ENCODE peak calls at places on chromosomes 4 and X, in seven cellular contexts. M, C, U, X, O, S and J are unnamed samples.

GRCh38 chr4:71616168-71616811 is 167.6 kb downstream of the GC start:
- DNase-seq in M (no peak), C (no peak), U (no peak), X (no peak), O (no peak), S (no peak), J (no peak)

GRCh38 chr4:17717301-17717700 is 64.1 kb downstream of the FAM184B start:
- DNase-seq in M (no peak), C (no peak), U (no peak), X (no peak), O (no peak), S (no peak), J (no peak)

GRCh38 chrX:44873415-44874270 is 655 bp downstream of the KDM6A start:
- DNase-seq in M (no peak), C (peak), U (peak), X (peak), O (peak), S (peak), J (peak)

GRCh38 chrX:10447577-10448214 is 172.7 kb downstream of the MID1 start:
- DNase-seq in M (peak), C (peak), U (no peak), X (no peak), O (no peak), S (peak), J (peak)

GRCh38 chrX:105315301-105315700 is 94.8 kb upstream of the TEX13A start:
- DNase-seq in M (peak), C (peak), U (no peak), X (no peak), O (no peak), S (peak), J (no peak)

GRCh38 chr4:150212927-150213326 is 134.7 kb downstream of the DCLK2 start:
- DNase-seq in M (peak), C (peak), U (no peak), X (no peak), O (no peak), S (peak), J (no peak)

GRCh38 chr4:41360214-41360910 is 103.6 kb downstream of the UCHL1 start:
- DNase-seq in M (no peak), C (peak), U (no peak), X (peak), O (peak), S (peak), J (peak)

GRCh38 chr4:11545651-11546050 is 117.0 kb upstream of the HS3ST1 start:
- DNase-seq in M (no peak), C (no peak), U (no peak), X (no peak), O (no peak), S (no peak), J (no peak)

GRCh38 chrX:41198410-41198809 is 113.2 kb downstream of the USP9X start:
- DNase-seq in M (peak), C (peak), U (no peak), X (no peak), O (no peak), S (peak), J (peak)

GRCh38 chrX:23756165-23756564 is 13.1 kb upstream of the ACOT9 start:
- DNase-seq in M (peak), C (peak), U (peak), X (peak), O (no peak), S (peak), J (peak)

GRCh38 chr4:84495448-84496221 is 3.5 kb downstream of the NKX6-1 start:
- DNase-seq in M (no peak), C (no peak), U (no peak), X (no peak), O (no peak), S (no peak), J (no peak)

GRCh38 chr4:153566751-153567150 is 100.6 kb downstream of the TMEM131L start:
- DNase-seq in M (no peak), C (no peak), U (no peak), X (peak), O (no peak), S (no peak), J (no peak)

GRCh38 chr4:175772170-175772685 is 39.8 kb downstream of the GPM6A start:
- DNase-seq in M (no peak), C (no peak), U (no peak), X (no peak), O (no peak), S (no peak), J (no peak)

GRCh38 chrX:10401239-10401638 is 219.1 kb downstream of the MID1 start:
- DNase-seq in M (peak), C (no peak), U (no peak), X (no peak), O (no peak), S (peak), J (no peak)

GRCh38 chr4:22003878-22004277 is 55.3 kb upstream of the KCNIP4 start:
- DNase-seq in M (no peak), C (no peak), U (no peak), X (no peak), O (no peak), S (no peak), J (no peak)

GRCh38 chrX:130555341-130555740 is 153.6 kb downstream of the RBMX2 start:
- DNase-seq in M (no peak), C (no peak), U (no peak), X (no peak), O (no peak), S (no peak), J (no peak)

GRCh38 chrX:46710425-46710824 is 48.5 kb downstream of the SLC9A7 start:
- DNase-seq in M (peak), C (peak), U (no peak), X (no peak), O (no peak), S (peak), J (peak)

GRCh38 chrX:36950495-36951253 is 57.5 kb upstream of the FAM47C start:
- DNase-seq in M (no peak), C (no peak), U (no peak), X (no peak), O (no peak), S (no peak), J (no peak)

GRCh38 chr4:80921441-80921840 is 109.1 kb upstream of the BMP3 start:
- DNase-seq in M (no peak), C (no peak), U (no peak), X (no peak), O (no peak), S (peak), J (no peak)

GRCh38 chr4:94334962-94335361 is 7.7 kb downstream of the HPGDS start:
- DNase-seq in M (no peak), C (peak), U (no peak), X (no peak), O (no peak), S (peak), J (no peak)

GRCh38 chr4:87677731-87678130 is 27.7 kb downstream of the DMP1 start:
- DNase-seq in M (no peak), C (no peak), U (no peak), X (no peak), O (no peak), S (no peak), J (no peak)

GRCh38 chr4:159220353-159220752 is 117.5 kb downstream of the RAPGEF2 start:
- DNase-seq in M (no peak), C (no peak), U (no peak), X (no peak), O (no peak), S (no peak), J (no peak)

GRCh38 chr4:54737421-54737820 is 79.7 kb downstream of the KIT start:
- DNase-seq in M (no peak), C (no peak), U (no peak), X (no peak), O (no peak), S (no peak), J (no peak)

GRCh38 chr4:85514117-85514516 is 39.2 kb downstream of the ARHGAP24 start:
- DNase-seq in M (no peak), C (no peak), U (no peak), X (no peak), O (no peak), S (no peak), J (no peak)

GRCh38 chr4:56326363-56326762 is 60.9 kb downstream of the AASDH start:
- DNase-seq in M (peak), C (peak), U (no peak), X (no peak), O (no peak), S (peak), J (no peak)

GRCh38 chr4:5385741-5386251 is 322.6 kb downstream of the EVC2 start:
- DNase-seq in M (no peak), C (no peak), U (no peak), X (peak), O (no peak), S (no peak), J (no peak)

GRCh38 chr4:129218897-129219296 is 122.9 kb downstream of the C4orf33 start:
- DNase-seq in M (peak), C (no peak), U (no peak), X (no peak), O (no peak), S (no peak), J (no peak)

GRCh38 chr4:78609580-78609979 is 58.0 kb downstream of the ANXA3 start:
- DNase-seq in M (no peak), C (no peak), U (no peak), X (no peak), O (no peak), S (no peak), J (no peak)

GRCh38 chr4:38924266-38924827 is 56.7 kb downstream of the FAM114A1 start:
- DNase-seq in M (no peak), C (no peak), U (no peak), X (no peak), O (no peak), S (no peak), J (no peak)

GRCh38 chr4:124938836-124939235 is 226.3 kb upstream of the ANKRD50 start:
- DNase-seq in M (no peak), C (no peak), U (no peak), X (no peak), O (no peak), S (no peak), J (no peak)

GRCh38 chr4:727576-727975 is 21.9 kb downstream of the PCGF3 start:
- DNase-seq in M (no peak), C (no peak), U (no peak), X (no peak), O (no peak), S (no peak), J (no peak)

GRCh38 chr4:55887594-55887993 is 34.1 kb downstream of the EXOC1 start:
- DNase-seq in M (no peak), C (no peak), U (no peak), X (no peak), O (no peak), S (no peak), J (no peak)

GRCh38 chrX:136204571-136204970 is 46.6 kb downstream of the MAP7D3 start:
- DNase-seq in M (peak), C (peak), U (no peak), X (peak), O (peak), S (peak), J (peak)

GRCh38 chrX:147498796-147499195 is 412.9 kb upstream of the FMR1 start:
- DNase-seq in M (no peak), C (no peak), U (no peak), X (no peak), O (no peak), S (no peak), J (no peak)

GRCh38 chr4:174999407-174999806 is 81.2 kb downstream of the ADAM29 start:
- DNase-seq in M (peak), C (peak), U (no peak), X (no peak), O (no peak), S (peak), J (no peak)

GRCh38 chr4:159201168-159201567 is 98.3 kb downstream of the RAPGEF2 start:
- DNase-seq in M (no peak), C (no peak), U (no peak), X (no peak), O (no peak), S (no peak), J (no peak)

GRCh38 chrX:70755850-70756249 is 152.7 kb downstream of the TEX11 start:
- DNase-seq in M (no peak), C (no peak), U (no peak), X (no peak), O (no peak), S (no peak), J (no peak)

GRCh38 chrX:39946822-39947221 is 150.9 kb downstream of the BCOR start:
- DNase-seq in M (peak), C (peak), U (no peak), X (no peak), O (no peak), S (peak), J (peak)

GRCh38 chr4:78309352-78309751 is 242.2 kb upstream of the ANXA3 start:
- DNase-seq in M (no peak), C (no peak), U (no peak), X (no peak), O (no peak), S (no peak), J (no peak)

DNA sequence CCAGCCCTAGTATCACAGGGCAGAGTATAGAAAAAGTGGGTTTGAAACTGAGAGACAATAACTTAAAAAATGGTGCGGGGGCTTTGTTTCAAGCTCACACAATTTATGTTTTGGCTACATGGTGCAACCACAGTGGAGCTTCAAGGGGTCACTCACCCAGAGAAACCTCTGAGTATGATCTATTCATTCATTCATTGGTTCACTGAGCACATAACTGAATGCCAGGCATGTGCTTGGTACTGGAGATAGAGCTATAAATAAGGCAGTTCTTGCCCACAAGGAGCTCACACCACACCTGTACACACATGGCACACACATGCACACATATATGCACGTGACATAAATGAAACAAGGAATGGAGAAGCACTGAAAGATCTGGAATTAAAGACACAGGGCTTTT is 171.4 kb downstream of the NHS start:
- DNase-seq in M (no peak), C (no peak), U (no peak), X (no peak), O (no peak), S (no peak), J (no peak)
- TF ChIP-seq CTCF in M (no peak), C (no peak), U (no peak), X (no peak), O (no peak), S (no peak), J (no peak)

GRCh38 chr4:7839856-7840255 is 99.8 kb downstream of the AFAP1 start:
- DNase-seq in M (peak), C (no peak), U (no peak), X (no peak), O (no peak), S (peak), J (no peak)
- TF ChIP-seq CTCF in M (no peak), C (no peak), U (no peak), X (no peak), O (no peak), S (no peak), J (no peak)

GRCh38 chr4:110953898-110954297 is 331.0 kb upstream of the PITX2 start:
- DNase-seq in M (no peak), C (no peak), U (no peak), X (no peak), O (no peak), S (no peak), J (no peak)

GRCh38 chr4:110955748-110956147 is 332.9 kb upstream of the PITX2 start:
- DNase-seq in M (no peak), C (no peak), U (no peak), X (no peak), O (no peak), S (no peak), J (no peak)

GRCh38 chr4:110963621-110964020 is 340.7 kb upstream of the PITX2 start:
- DNase-seq in M (no peak), C (no peak), U (no peak), X (no peak), O (no peak), S (no peak), J (no peak)

GRCh38 chr4:110962616-110963015 is 339.7 kb upstream of the PITX2 start:
- DNase-seq in M (no peak), C (no peak), U (no peak), X (no peak), O (no peak), S (no peak), J (no peak)

GRCh38 chr4:110959041-110959643 is 336.3 kb upstream of the PITX2 start:
- DNase-seq in M (peak), C (no peak), U (no peak), X (no peak), O (no peak), S (peak), J (no peak)
- TF ChIP-seq CTCF in M (no peak), C (peak), U (peak), X (peak), O (no peak), S (no peak), J (no peak)

GRCh38 chrX:57329008-57329407 is 42.5 kb downstream of the FAAH2 start:
- DNase-seq in M (peak), C (no peak), U (no peak), X (no peak), O (no peak), S (peak), J (no peak)
- TF ChIP-seq CTCF in M (peak), C (no peak), U (no peak), X (no peak), O (no peak), S (no peak), J (no peak)

DNA sequence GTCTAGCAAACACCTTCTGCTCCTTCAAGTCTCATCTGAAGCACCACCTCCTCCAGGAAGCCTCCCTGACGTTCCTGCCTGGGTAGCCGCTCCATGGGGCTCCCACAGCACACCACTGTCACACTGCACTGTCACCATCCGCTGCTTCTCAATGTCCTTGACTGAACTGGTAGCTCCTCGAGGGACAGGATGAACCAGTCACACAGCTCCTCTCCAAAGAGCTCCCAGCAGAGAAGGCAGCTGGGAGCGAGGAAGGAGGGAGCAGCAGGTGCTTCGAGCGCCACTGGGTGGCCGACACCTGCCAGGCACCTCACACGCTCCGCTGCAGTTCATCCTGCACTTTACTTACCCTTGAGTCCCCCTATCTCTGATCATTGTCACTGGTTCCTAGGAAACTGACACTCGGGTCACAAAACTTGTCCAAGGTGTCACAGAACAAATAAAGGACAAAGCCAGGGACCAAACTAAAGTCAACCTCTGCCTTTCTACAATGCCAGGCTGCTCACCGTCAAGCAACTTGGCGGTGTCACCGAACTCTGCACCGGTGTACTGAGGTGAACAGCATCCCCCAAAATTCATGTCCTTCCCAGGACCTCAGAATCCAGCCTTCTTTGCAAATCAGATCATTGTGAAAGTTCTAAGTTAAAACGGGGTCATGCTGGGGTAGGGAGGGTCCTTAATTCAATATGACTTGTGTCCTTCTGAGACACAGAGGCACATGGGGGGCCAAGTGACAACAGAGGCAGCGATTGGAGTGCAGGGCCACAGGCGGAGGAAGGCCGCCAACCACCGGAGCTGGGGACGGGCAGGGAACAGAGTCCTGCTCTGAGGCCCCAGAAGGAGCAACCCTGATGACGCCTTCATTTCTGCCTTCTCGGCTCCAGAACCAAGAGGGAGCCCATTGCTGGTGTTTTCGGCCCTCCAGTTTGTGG is 5.5 kb upstream of the S100P start:
- DNase-seq in M (no peak), C (no peak), U (no peak), X (no peak), O (no peak), S (peak), J (peak)
- TF ChIP-seq CTCF in M (peak), C (no peak), U (no peak), X (no peak), O (no peak), S (peak), J (no peak)

GRCh38 chrX:106619797-106620196 is 8.0 kb downstream of the RADX start:
- DNase-seq in M (peak), C (no peak), U (no peak), X (no peak), O (no peak), S (peak), J (peak)
- TF ChIP-seq CTCF in M (peak), C (peak), U (peak), X (no peak), O (no peak), S (peak), J (no peak)

DNA sequence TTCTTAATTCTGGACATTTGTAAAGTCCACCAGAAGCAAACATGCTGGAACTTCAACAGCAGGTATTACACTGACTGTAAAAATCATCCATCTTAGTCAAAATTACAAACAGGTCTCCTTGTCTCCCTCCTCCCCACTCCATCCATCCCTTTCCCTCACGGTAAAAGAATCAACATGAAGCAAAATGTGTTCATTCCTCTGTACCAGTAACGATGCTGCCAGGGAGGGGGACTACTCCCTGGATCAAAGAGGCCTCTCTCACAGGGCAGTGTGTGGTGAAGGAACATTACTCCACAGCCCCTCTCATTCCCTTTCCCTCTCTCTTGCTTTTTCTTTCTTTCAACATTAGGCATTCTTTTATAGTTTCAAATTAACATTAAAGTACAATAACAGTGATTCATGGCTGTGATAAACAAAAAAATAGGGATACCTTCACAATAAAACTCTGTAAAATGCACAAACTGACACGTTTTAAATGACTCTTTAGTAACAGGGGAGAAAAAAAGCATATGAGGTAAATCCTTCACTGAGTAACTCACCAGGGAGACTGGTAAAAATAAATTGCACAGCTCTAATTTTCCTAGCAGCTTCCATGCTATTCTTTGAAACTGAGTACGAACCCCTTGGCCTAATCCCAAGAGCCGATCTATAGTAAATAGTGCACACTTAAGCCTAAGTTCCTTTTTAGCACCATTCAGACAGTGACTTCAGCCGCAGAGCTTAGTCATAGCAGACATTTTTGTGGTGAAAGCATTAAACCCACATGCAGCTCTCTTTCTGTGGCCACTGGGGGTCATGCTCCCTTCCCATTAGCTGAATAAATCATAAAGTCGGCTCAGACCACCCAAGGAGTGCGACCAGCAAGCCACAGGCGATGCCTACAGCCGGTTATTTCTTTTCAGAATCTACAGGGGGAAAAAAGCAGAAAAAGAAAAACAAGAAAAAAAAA is 215.6 kb upstream of the GYPA start:
- DNase-seq in M (peak), C (peak), U (peak), X (peak), O (no peak), S (peak), J (peak)
- TF ChIP-seq CTCF in M (peak), C (peak), U (peak), X (no peak), O (no peak), S (no peak), J (no peak)